ENCODE peak calls at places on chromosomes 11 and 22, in eight cellular contexts. One of them, this sample, is unnamed.

GRCh38 chr22:43308451-43309235 is 34.5 kb downstream of the SCUBE1 start:
- DNase-seq in T-cell: no peak
- DNase-seq in WTC11: no peak
- DNase-seq in fibroblast of lung: no peak
- DNase-seq in GM12891: no peak
- DNase-seq in AG09319: no peak
- DNase-seq in activated T-cell treated with anti-CD3 and anti-CD28 coated beads, Interleukin-2, amount 50 U/mL, for 72 hours: no peak
- DNase-seq in RPMI8226: no peak
- DNase-seq in this sample: peak

GRCh38 chr22:31906569-31906968 is 37.8 kb upstream of the YWHAH start:
- DNase-seq in AG09319: no peak
- DNase-seq in WTC11: no peak
- DNase-seq in activated T-cell treated with anti-CD3 and anti-CD28 coated beads, Interleukin-2, amount 50 U/mL, for 72 hours: no peak
- DNase-seq in GM12891: no peak
- DNase-seq in RPMI8226: no peak
- DNase-seq in fibroblast of lung: no peak
- DNase-seq in T-cell: no peak
- DNase-seq in this sample: no peak

GRCh38 chr11:115778928-115779650 is 274.9 kb upstream of the CADM1 start:
- DNase-seq in AG09319: no peak
- DNase-seq in WTC11: no peak
- DNase-seq in activated T-cell treated with anti-CD3 and anti-CD28 coated beads, Interleukin-2, amount 50 U/mL, for 72 hours: no peak
- DNase-seq in RPMI8226: no peak
- DNase-seq in GM12891: peak
- DNase-seq in T-cell: no peak
- DNase-seq in fibroblast of lung: peak
- DNase-seq in this sample: no peak

GRCh38 chr11:118592616-118593367 is 14.6 kb upstream of the PHLDB1 start:
- DNase-seq in activated T-cell treated with anti-CD3 and anti-CD28 coated beads, Interleukin-2, amount 50 U/mL, for 72 hours: no peak
- DNase-seq in GM12891: no peak
- DNase-seq in AG09319: no peak
- DNase-seq in WTC11: no peak
- DNase-seq in RPMI8226: no peak
- DNase-seq in fibroblast of lung: peak
- DNase-seq in T-cell: no peak
- DNase-seq in this sample: no peak

GRCh38 chr11:118212781-118213565 is 11.8 kb downstream of the JAML start:
- DNase-seq in T-cell: no peak
- DNase-seq in WTC11: no peak
- DNase-seq in AG09319: no peak
- DNase-seq in activated T-cell treated with anti-CD3 and anti-CD28 coated beads, Interleukin-2, amount 50 U/mL, for 72 hours: no peak
- DNase-seq in GM12891: no peak
- DNase-seq in RPMI8226: peak
- DNase-seq in fibroblast of lung: no peak
- DNase-seq in this sample: no peak

GRCh38 chr11:110069158-110069737 is 23.9 kb upstream of the ZC3H12C start:
- DNase-seq in activated T-cell treated with anti-CD3 and anti-CD28 coated beads, Interleukin-2, amount 50 U/mL, for 72 hours: no peak
- DNase-seq in GM12891: no peak
- DNase-seq in WTC11: no peak
- DNase-seq in T-cell: no peak
- DNase-seq in AG09319: peak
- DNase-seq in fibroblast of lung: peak
- DNase-seq in RPMI8226: no peak
- DNase-seq in this sample: no peak

GRCh38 chr11:65301491-65302329 is 13.0 kb upstream of the CDC42EP2 start:
- DNase-seq in fibroblast of lung: no peak
- DNase-seq in WTC11: peak
- DNase-seq in GM12891: no peak
- DNase-seq in AG09319: no peak
- DNase-seq in RPMI8226: no peak
- DNase-seq in activated T-cell treated with anti-CD3 and anti-CD28 coated beads, Interleukin-2, amount 50 U/mL, for 72 hours: no peak
- DNase-seq in T-cell: no peak
- DNase-seq in this sample: peak

GRCh38 chr22:49962012-49962750 is 1.6 kb downstream of the PIM3 start:
- DNase-seq in activated T-cell treated with anti-CD3 and anti-CD28 coated beads, Interleukin-2, amount 50 U/mL, for 72 hours: peak
- DNase-seq in RPMI8226: peak
- DNase-seq in GM12891: peak
- DNase-seq in fibroblast of lung: peak
- DNase-seq in AG09319: peak
- DNase-seq in T-cell: peak
- DNase-seq in WTC11: peak
- DNase-seq in this sample: peak

GRCh38 chr22:26853071-26853470 is 195.7 kb downstream of the MIAT start:
- DNase-seq in fibroblast of lung: no peak
- DNase-seq in GM12891: no peak
- DNase-seq in RPMI8226: no peak
- DNase-seq in activated T-cell treated with anti-CD3 and anti-CD28 coated beads, Interleukin-2, amount 50 U/mL, for 72 hours: no peak
- DNase-seq in T-cell: no peak
- DNase-seq in WTC11: no peak
- DNase-seq in AG09319: no peak
- DNase-seq in this sample: no peak

GRCh38 chr11:5265832-5266231 is 3.9 kb downstream of the HBE1 start:
- DNase-seq in GM12891: no peak
- DNase-seq in RPMI8226: no peak
- DNase-seq in activated T-cell treated with anti-CD3 and anti-CD28 coated beads, Interleukin-2, amount 50 U/mL, for 72 hours: no peak
- DNase-seq in T-cell: no peak
- DNase-seq in fibroblast of lung: no peak
- DNase-seq in WTC11: no peak
- DNase-seq in AG09319: no peak
- DNase-seq in this sample: no peak

GRCh38 chr11:125082611-125083311 is 19.7 kb downstream of the SLC37A2 start:
- DNase-seq in GM12891: no peak
- DNase-seq in WTC11: no peak
- DNase-seq in AG09319: no peak
- DNase-seq in activated T-cell treated with anti-CD3 and anti-CD28 coated beads, Interleukin-2, amount 50 U/mL, for 72 hours: no peak
- DNase-seq in T-cell: no peak
- DNase-seq in RPMI8226: no peak
- DNase-seq in fibroblast of lung: peak
- DNase-seq in this sample: no peak

GRCh38 chr11:128688896-128689546 is 4.9 kb upstream of the FLI1 start:
- DNase-seq in AG09319: no peak
- DNase-seq in fibroblast of lung: no peak
- DNase-seq in WTC11: no peak
- DNase-seq in GM12891: no peak
- DNase-seq in RPMI8226: no peak
- DNase-seq in activated T-cell treated with anti-CD3 and anti-CD28 coated beads, Interleukin-2, amount 50 U/mL, for 72 hours: no peak
- DNase-seq in T-cell: no peak
- DNase-seq in this sample: peak

GRCh38 chr11:77658213-77659013 is 20.8 kb upstream of the CLNS1A start:
- DNase-seq in activated T-cell treated with anti-CD3 and anti-CD28 coated beads, Interleukin-2, amount 50 U/mL, for 72 hours: no peak
- DNase-seq in GM12891: no peak
- DNase-seq in fibroblast of lung: peak
- DNase-seq in T-cell: no peak
- DNase-seq in WTC11: no peak
- DNase-seq in AG09319: peak
- DNase-seq in RPMI8226: no peak
- DNase-seq in this sample: no peak

GRCh38 chr11:111462329-111462728 is 49.9 kb downstream of the BTG4 start:
- DNase-seq in activated T-cell treated with anti-CD3 and anti-CD28 coated beads, Interleukin-2, amount 50 U/mL, for 72 hours: no peak
- DNase-seq in WTC11: no peak
- DNase-seq in RPMI8226: no peak
- DNase-seq in fibroblast of lung: no peak
- DNase-seq in AG09319: no peak
- DNase-seq in T-cell: no peak
- DNase-seq in GM12891: no peak
- DNase-seq in this sample: no peak

GRCh38 chr11:33687733-33688479 is 12.7 kb downstream of the C11orf91 start:
- DNase-seq in AG09319: no peak
- DNase-seq in T-cell: no peak
- DNase-seq in RPMI8226: peak
- DNase-seq in activated T-cell treated with anti-CD3 and anti-CD28 coated beads, Interleukin-2, amount 50 U/mL, for 72 hours: peak
- DNase-seq in GM12891: peak
- DNase-seq in WTC11: peak
- DNase-seq in fibroblast of lung: peak
- DNase-seq in this sample: peak

GRCh38 chr11:65719887-65720236 is 736 bp downstream of the RNASEH2C start:
- DNase-seq in T-cell: no peak
- DNase-seq in fibroblast of lung: peak
- DNase-seq in RPMI8226: peak
- DNase-seq in GM12891: peak
- DNase-seq in WTC11: no peak
- DNase-seq in activated T-cell treated with anti-CD3 and anti-CD28 coated beads, Interleukin-2, amount 50 U/mL, for 72 hours: peak
- DNase-seq in AG09319: no peak
- DNase-seq in this sample: no peak

GRCh38 chr22:48688366-48688765 is 1139.3 kb downstream of the BRD1 start:
- DNase-seq in activated T-cell treated with anti-CD3 and anti-CD28 coated beads, Interleukin-2, amount 50 U/mL, for 72 hours: no peak
- DNase-seq in WTC11: no peak
- DNase-seq in T-cell: no peak
- DNase-seq in fibroblast of lung: no peak
- DNase-seq in RPMI8226: no peak
- DNase-seq in AG09319: no peak
- DNase-seq in GM12891: no peak
- DNase-seq in this sample: no peak

GRCh38 chr11:46338988-46339666 is 8.1 kb upstream of the DGKZ start:
- DNase-seq in RPMI8226: no peak
- DNase-seq in activated T-cell treated with anti-CD3 and anti-CD28 coated beads, Interleukin-2, amount 50 U/mL, for 72 hours: no peak
- DNase-seq in WTC11: peak
- DNase-seq in T-cell: no peak
- DNase-seq in GM12891: no peak
- DNase-seq in AG09319: no peak
- DNase-seq in fibroblast of lung: no peak
- DNase-seq in this sample: peak

GRCh38 chr11:14529933-14530332 is 9.7 kb upstream of the PSMA1 start:
- DNase-seq in GM12891: no peak
- DNase-seq in activated T-cell treated with anti-CD3 and anti-CD28 coated beads, Interleukin-2, amount 50 U/mL, for 72 hours: no peak
- DNase-seq in fibroblast of lung: no peak
- DNase-seq in T-cell: no peak
- DNase-seq in WTC11: no peak
- DNase-seq in AG09319: no peak
- DNase-seq in RPMI8226: no peak
- DNase-seq in this sample: no peak

GRCh38 chr11:128653828-128654231 is 40.0 kb upstream of the FLI1 start:
- DNase-seq in RPMI8226: no peak
- DNase-seq in AG09319: no peak
- DNase-seq in T-cell: no peak
- DNase-seq in activated T-cell treated with anti-CD3 and anti-CD28 coated beads, Interleukin-2, amount 50 U/mL, for 72 hours: no peak
- DNase-seq in fibroblast of lung: peak
- DNase-seq in WTC11: peak
- DNase-seq in GM12891: no peak
- DNase-seq in this sample: peak

GRCh38 chr11:95066721-95067041 is at the start of gene SRSF8:
- DNase-seq in WTC11: no peak
- DNase-seq in activated T-cell treated with anti-CD3 and anti-CD28 coated beads, Interleukin-2, amount 50 U/mL, for 72 hours: no peak
- DNase-seq in GM12891: no peak
- DNase-seq in AG09319: no peak
- DNase-seq in RPMI8226: no peak
- DNase-seq in T-cell: no peak
- DNase-seq in fibroblast of lung: no peak
- DNase-seq in this sample: no peak

This sample was measured in GM23338.